ENCODE peak calls at places on chromosomes 12 and 14, in four cellular contexts. M is colonic mucosa, I is HL-60, V is ovary. X is an unnamed sample.

GRCh38 chr14:98182385-98183055 is 1089.5 kb downstream of the BCL11B start:
- DNase-seq in I (no peak), V (no peak), M (no peak), X (no peak)

GRCh38 chr12:108768591-108769500 is 37.5 kb upstream of the CORO1C start:
- DNase-seq in V (no peak), M (peak), I (peak), X (no peak)

GRCh38 chr14:79018846-79019245 is 848.7 kb downstream of the NRXN3 start:
- DNase-seq in M (no peak), I (no peak), V (no peak), X (no peak)

GRCh38 chr12:121237415-121237814 is 27.5 kb downstream of the P2RX4 start:
- DNase-seq in V (no peak), I (no peak), M (no peak), X (no peak)

GRCh38 chr14:31024577-31025334 is 693 bp upstream of the AP4S1 start:
- DNase-seq in V (no peak), M (no peak), I (no peak), X (no peak)

GRCh38 chr12:122133192-122133950 is 40.6 kb downstream of the IL31 start:
- DNase-seq in V (no peak), M (no peak), I (no peak), X (no peak)

GRCh38 chr12:41274643-41275042 is 86.5 kb downstream of the PDZRN4 start:
- DNase-seq in M (no peak), V (no peak), I (no peak), X (no peak)

GRCh38 chr14:47675489-47676300 is at the start of gene MDGA2:
- DNase-seq in M (no peak), I (peak), V (peak), X (peak)

GRCh38 chr12:132161046-132161781 is 17.0 kb downstream of the NOC4L start:
- DNase-seq in I (no peak), M (no peak), V (no peak), X (no peak)

GRCh38 chr12:51951199-51951842 is at the start of gene ACVR1B:
- DNase-seq in M (peak), V (peak), I (peak), X (peak)

GRCh38 chr12:52206309-52207040 is 14.7 kb upstream of the KRT80 start:
- DNase-seq in I (no peak), V (no peak), M (no peak), X (no peak)

GRCh38 chr12:101637936-101638335 is 43.2 kb downstream of the MYBPC1 start:
- DNase-seq in V (no peak), I (no peak), M (no peak), X (no peak)

GRCh38 chr14:33432407-33433023 is 493.8 kb downstream of the NPAS3 start:
- DNase-seq in V (no peak), I (no peak), M (no peak), X (peak)

GRCh38 chr14:31953210-31953609 is 123.9 kb upstream of the ARHGAP5 start:
- DNase-seq in M (no peak), I (no peak), V (no peak), X (no peak)

GRCh38 chr12:116390656-116391335 is 113.3 kb upstream of the MED13L start:
- DNase-seq in I (no peak), V (no peak), M (no peak), X (no peak)

GRCh38 chr12:1594045-1594294 is 411 bp downstream of the FBXL14 start:
- DNase-seq in M (peak), V (peak), I (peak), X (peak)

GRCh38 chr14:61184117-61184516 is 97.0 kb downstream of the TMEM30B start:
- DNase-seq in I (no peak), M (no peak), V (no peak), X (no peak)

GRCh38 chr12:116818341-116818856 is 62.8 kb downstream of the HRK start:
- DNase-seq in M (peak), V (peak), I (peak), X (no peak)

GRCh38 chr12:108518101-108518715 is 3.1 kb downstream of the FICD start:
- DNase-seq in I (no peak), V (peak), M (no peak), X (no peak)

GRCh38 chr12:67434653-67435375 is 165.7 kb downstream of the CAND1 start:
- DNase-seq in I (no peak), M (no peak), V (no peak), X (no peak)

GRCh38 chr12:1204581-1205121 is 213.6 kb downstream of the ERC1 start:
- DNase-seq in V (no peak), I (no peak), M (no peak), X (no peak)

GRCh38 chr12:4700621-4701026 is 19.6 kb upstream of the GALNT8 start:
- DNase-seq in I (peak), M (no peak), V (no peak), X (no peak)

GRCh38 chr14:94768521-94769412 is 1.1 kb downstream of the GSC start:
- DNase-seq in M (no peak), V (peak), I (peak), X (peak)

GRCh38 chr12:12392428-12392827 is 35.5 kb downstream of the BORCS5 start:
- DNase-seq in M (no peak), I (no peak), V (no peak), X (no peak)

GRCh38 chr14:34843011-34843554 is 32.1 kb downstream of the BAZ1A start:
- DNase-seq in V (no peak), I (peak), M (no peak), X (no peak)

GRCh38 chr14:26380616-26381015 is 217.2 kb downstream of the NOVA1 start:
- DNase-seq in V (no peak), M (no peak), I (no peak), X (no peak)

GRCh38 chr14:30521899-30522736 is 36.8 kb upstream of the G2E3 start:
- DNase-seq in V (no peak), M (no peak), I (no peak), X (no peak)

GRCh38 chr14:22393796-22394195 is 195.2 kb downstream of the DAD1 start:
- DNase-seq in V (no peak), I (no peak), M (no peak), X (no peak)

GRCh38 chr14:73188501-73188903 is 48.8 kb upstream of the PAPLN start:
- DNase-seq in M (no peak), I (no peak), V (no peak), X (no peak)

GRCh38 chr12:102876883-102877282 is 40.2 kb downstream of the PAH start:
- DNase-seq in M (no peak), V (no peak), I (no peak), X (peak)

GRCh38 chr12:102880783-102881182 is 36.3 kb downstream of the PAH start:
- DNase-seq in M (no peak), V (no peak), I (no peak), X (no peak)

GRCh38 chr12:102874819-102875218 is 42.2 kb downstream of the PAH start:
- DNase-seq in I (no peak), V (peak), M (no peak), X (no peak)

GRCh38 chr12:102883204-102883799 is 33.7 kb downstream of the PAH start:
- DNase-seq in I (peak), M (peak), V (peak), X (peak)

GRCh38 chr12:102879144-102879763 is 37.8 kb downstream of the PAH start:
- DNase-seq in I (peak), M (no peak), V (no peak), X (peak)
- TF ChIP-seq CTCF in I (peak), M (no peak), V (no peak), X (peak)

GRCh38 chr12:50222275-50222783 is 55.2 kb upstream of the CERS5 start:
- DNase-seq in M (peak), I (peak), V (peak), X (peak)

GRCh38 chr12:50221228-50222008 is 54.2 kb upstream of the CERS5 start:
- DNase-seq in I (peak), V (no peak), M (no peak), X (peak)

GRCh38 chr12:50218386-50218785 is 51.2 kb upstream of the CERS5 start:
- DNase-seq in V (no peak), I (no peak), M (no peak), X (no peak)

GRCh38 chr12:50219544-50219943 is 52.4 kb upstream of the CERS5 start:
- DNase-seq in M (no peak), I (no peak), V (no peak), X (no peak)

GRCh38 chr12:50220357-50221061 is 53.3 kb upstream of the CERS5 start:
- DNase-seq in V (no peak), I (peak), M (no peak), X (no peak)
- H3K4me3 ChIP-seq in V (peak), I (peak), M (peak), X (no peak)

DNA sequence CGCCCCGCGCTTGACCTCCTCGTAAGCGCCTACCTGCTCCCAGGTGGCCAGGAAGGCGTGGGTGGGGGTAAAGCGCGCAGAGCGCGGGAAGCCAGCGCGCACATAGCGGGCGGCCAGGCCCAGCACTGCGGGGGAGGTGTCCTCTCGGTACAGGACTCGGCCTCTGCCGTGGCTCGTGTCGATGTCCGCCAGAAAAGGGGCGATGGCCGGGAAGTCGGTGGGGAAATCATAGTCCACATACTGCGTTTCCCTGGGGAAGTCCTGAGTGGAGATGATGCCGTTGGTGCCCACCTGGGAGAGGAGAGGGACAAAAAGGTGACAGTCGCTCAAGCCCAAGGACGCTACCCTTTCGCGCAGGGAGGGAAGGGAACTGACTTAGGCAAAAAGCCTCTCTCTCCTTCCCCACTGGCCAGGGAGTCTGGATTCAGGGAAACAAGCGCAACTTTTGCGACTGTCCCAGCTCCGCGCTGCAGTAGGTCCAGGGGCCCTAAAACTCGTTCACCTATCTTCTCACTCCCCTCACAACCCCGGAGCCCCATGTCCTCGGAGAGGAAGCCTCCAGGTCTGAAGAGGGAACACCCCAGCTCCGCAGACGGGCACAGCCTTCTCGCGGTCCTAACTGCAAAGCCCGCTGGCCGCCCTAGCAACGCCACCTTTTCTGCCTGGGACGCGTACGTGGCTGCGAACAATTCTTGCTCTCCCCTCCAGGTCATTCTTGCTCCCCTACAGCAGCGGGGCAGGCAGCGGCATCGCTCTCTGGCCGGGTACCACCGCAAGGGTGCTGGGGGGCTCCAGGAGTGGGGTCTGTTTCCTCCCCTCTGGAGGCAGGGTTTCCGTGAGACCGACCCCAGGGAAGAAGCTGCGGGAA is 752 bp downstream of the NID2 start:
- DNase-seq in V (peak), I (no peak), M (peak), X (peak)
- H3K27ac ChIP-seq in V (peak), I (no peak), M (peak), X (no peak)

DNA sequence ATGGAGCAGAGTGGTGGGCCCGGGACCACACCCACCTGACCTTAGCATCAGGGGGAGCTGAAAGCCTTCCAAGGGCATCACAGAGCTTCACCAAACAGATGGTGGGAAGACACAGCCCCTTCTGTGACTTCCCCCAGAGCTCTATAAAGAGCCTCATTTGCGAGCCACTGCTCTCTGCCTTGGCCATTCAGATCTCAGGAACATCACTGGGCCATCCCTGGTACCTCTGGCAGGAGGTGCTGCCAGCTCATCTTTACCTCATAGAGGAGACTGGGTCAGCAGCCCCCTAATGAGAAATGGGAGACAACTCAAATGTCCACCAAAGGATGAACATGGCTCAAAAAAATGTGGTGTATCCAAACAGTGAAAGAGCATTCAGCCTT is 116.9 kb downstream of the GCH1 start:
- DNase-seq in M (no peak), I (no peak), V (no peak), X (no peak)
- TF ChIP-seq CTCF in M (no peak), I (no peak), V (no peak), X (no peak)

DNA sequence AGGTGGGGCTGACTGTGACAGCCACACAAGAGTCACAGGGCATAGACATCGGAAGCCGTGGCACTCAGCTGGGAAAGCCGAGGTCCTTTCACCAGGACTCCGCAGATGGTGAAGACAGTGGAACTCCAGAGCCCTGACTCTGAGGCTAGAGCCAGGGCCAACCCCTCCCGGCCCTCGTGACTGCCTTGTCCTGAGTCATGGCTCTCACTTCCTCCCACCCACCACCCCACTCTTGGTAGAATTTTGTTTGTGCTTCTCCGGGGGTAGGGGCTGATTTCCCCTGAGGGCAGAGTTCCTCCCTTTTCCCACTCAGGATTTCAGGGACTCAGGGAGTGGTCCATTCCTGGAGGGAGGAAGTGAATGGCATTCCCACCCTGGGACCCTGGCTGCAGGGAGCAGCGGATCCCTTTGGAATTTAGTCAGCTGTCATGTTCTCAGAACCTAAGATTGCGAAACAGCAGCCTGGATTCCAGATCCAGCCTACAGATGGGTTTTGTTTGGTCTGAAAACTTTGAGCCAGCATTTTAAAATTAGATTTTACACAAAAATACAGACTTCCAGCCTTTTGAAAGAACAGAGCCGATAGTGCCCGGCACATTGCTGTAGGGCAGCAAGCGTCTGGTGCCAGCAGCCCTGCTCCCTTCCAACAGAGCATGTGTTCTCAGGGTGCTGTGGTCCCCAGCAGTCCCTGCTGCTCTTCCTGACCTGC is 50.7 kb downstream of the TPCN1 start:
- DNase-seq in I (peak), V (peak), M (peak), X (no peak)
- H3K4me3 ChIP-seq in I (no peak), V (no peak), M (no peak), X (no peak)

GRCh38 chr14:92726135-92726932 is 22.1 kb downstream of the LGMN start:
- DNase-seq in M (peak), V (no peak), I (no peak), X (no peak)
- H3K27ac ChIP-seq in M (peak), V (no peak), I (no peak), X (no peak)

DNA sequence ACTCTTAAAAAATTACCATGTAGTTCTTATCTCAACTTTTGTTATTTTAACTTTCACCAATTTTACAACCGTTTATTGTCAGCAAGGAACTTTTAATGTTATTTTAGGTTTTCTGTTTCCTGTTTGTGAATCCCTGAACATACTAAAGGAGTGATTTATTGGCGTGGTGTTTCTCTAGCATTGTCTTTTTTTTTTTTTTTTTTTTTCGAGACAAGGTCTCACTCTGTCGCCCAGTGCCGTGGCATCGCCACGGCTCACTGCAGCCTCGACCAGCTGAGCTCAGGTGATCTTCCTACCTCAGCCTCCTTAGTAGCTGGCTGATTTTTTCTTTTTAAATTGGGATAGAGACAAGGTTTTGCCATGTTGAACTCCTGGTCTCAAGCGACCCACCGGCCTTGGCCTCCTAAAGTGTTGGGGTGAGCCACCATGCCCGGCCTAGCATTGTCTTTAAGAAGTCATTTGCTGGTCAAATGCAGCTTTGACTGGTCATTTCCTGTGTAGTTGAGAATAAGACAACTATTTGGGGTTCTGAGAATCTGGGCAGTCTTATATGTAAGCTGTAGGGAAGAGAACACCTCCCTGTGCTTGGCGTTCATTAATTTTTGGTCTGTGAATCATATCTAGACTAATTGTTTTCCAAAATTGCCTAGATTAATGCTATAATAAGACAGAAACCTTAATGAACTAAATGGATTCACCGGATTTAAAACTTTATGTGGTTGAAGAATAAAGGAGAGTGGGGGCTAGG is 2.1 kb downstream of the WASHC4 start:
- DNase-seq in V (no peak), I (no peak), M (no peak), X (no peak)
- TF ChIP-seq CTCF in V (no peak), I (no peak), M (no peak), X (no peak)

GRCh38 chr12:104522985-104523719 is 66.4 kb downstream of the CHST11 start:
- DNase-seq in I (peak), M (no peak), V (no peak), X (no peak)
- H3K4me3 ChIP-seq in I (no peak), M (no peak), V (no peak), X (no peak)